ENCODE peak calls at places on chromosome 14, in ten cellular contexts. One of them, this sample, is unnamed. For H3K4me1, the result is how much of the 10 kb centered on the place peaks cover.

GRCh38 chr14:67483599-67484270 is 4.8 kb downstream of the TMEM229B start:
- DNase-seq in psoas muscle: no peak
- DNase-seq in DND-41: no peak
- DNase-seq in aorta: no peak
- DNase-seq in GM23338: no peak
- DNase-seq in SJCRH30: no peak
- DNase-seq in stomach: no peak
- DNase-seq in right atrium auricular region: no peak
- DNase-seq in spleen: no peak
- DNase-seq in uterus: no peak
- DNase-seq in this sample: no peak

GRCh38 chr14:68394719-68395117 is 398.1 kb downstream of the ZFP36L1 start:
- DNase-seq in psoas muscle: no peak
- DNase-seq in DND-41: no peak
- DNase-seq in aorta: peak
- DNase-seq in GM23338: peak
- DNase-seq in SJCRH30: no peak
- DNase-seq in stomach: no peak
- DNase-seq in right atrium auricular region: no peak
- DNase-seq in spleen: peak
- DNase-seq in uterus: no peak
- DNase-seq in this sample: peak

GRCh38 chr14:81315344-81315743 is 84.8 kb downstream of the STON2 start:
- DNase-seq in psoas muscle: no peak
- DNase-seq in DND-41: no peak
- DNase-seq in aorta: no peak
- DNase-seq in GM23338: peak
- DNase-seq in SJCRH30: no peak
- DNase-seq in stomach: no peak
- DNase-seq in right atrium auricular region: no peak
- DNase-seq in spleen: no peak
- DNase-seq in uterus: no peak
- DNase-seq in this sample: no peak

GRCh38 chr14:31510222-31510621 is 22.4 kb upstream of the GPR33 start:
- DNase-seq in psoas muscle: no peak
- DNase-seq in DND-41: no peak
- DNase-seq in aorta: no peak
- DNase-seq in GM23338: peak
- DNase-seq in SJCRH30: no peak
- DNase-seq in stomach: no peak
- DNase-seq in right atrium auricular region: no peak
- DNase-seq in spleen: no peak
- DNase-seq in uterus: no peak
- DNase-seq in this sample: no peak

GRCh38 chr14:44778562-44778961 is 183.2 kb downstream of the KLHL28 start:
- DNase-seq in psoas muscle: no peak
- DNase-seq in DND-41: no peak
- DNase-seq in aorta: no peak
- DNase-seq in GM23338: peak
- DNase-seq in SJCRH30: peak
- DNase-seq in stomach: no peak
- DNase-seq in right atrium auricular region: no peak
- DNase-seq in spleen: no peak
- DNase-seq in uterus: no peak
- DNase-seq in this sample: no peak

GRCh38 chr14:104582649-104583048 is 3.1 kb downstream of the C14orf180 start:
- DNase-seq in psoas muscle: peak
- DNase-seq in DND-41: no peak
- DNase-seq in aorta: no peak
- DNase-seq in GM23338: no peak
- DNase-seq in SJCRH30: no peak
- DNase-seq in stomach: peak
- DNase-seq in right atrium auricular region: peak
- DNase-seq in spleen: no peak
- DNase-seq in uterus: peak
- DNase-seq in this sample: no peak

GRCh38 chr14:90060312-90060964 is 1.4 kb upstream of the KCNK13 start:
- DNase-seq in psoas muscle: no peak
- DNase-seq in DND-41: no peak
- DNase-seq in aorta: peak
- DNase-seq in GM23338: peak
- DNase-seq in SJCRH30: peak
- DNase-seq in stomach: peak
- DNase-seq in right atrium auricular region: no peak
- DNase-seq in spleen: no peak
- DNase-seq in uterus: no peak
- DNase-seq in this sample: peak

GRCh38 chr14:89615421-89615820 is 198.4 kb upstream of the FOXN3 start:
- DNase-seq in psoas muscle: no peak
- DNase-seq in DND-41: no peak
- DNase-seq in aorta: no peak
- DNase-seq in GM23338: peak
- DNase-seq in SJCRH30: no peak
- DNase-seq in stomach: no peak
- DNase-seq in right atrium auricular region: no peak
- DNase-seq in spleen: no peak
- DNase-seq in uterus: no peak
- DNase-seq in this sample: no peak

GRCh38 chr14:88983755-88984154 is 159.3 kb downstream of the TTC8 start:
- DNase-seq in psoas muscle: no peak
- DNase-seq in DND-41: no peak
- DNase-seq in aorta: no peak
- DNase-seq in GM23338: no peak
- DNase-seq in SJCRH30: peak
- DNase-seq in stomach: no peak
- DNase-seq in right atrium auricular region: no peak
- DNase-seq in spleen: no peak
- DNase-seq in uterus: no peak
- DNase-seq in this sample: no peak

GRCh38 chr14:57390806-57391562 is 598 bp downstream of the NAA30 start:
- DNase-seq in psoas muscle: peak
- DNase-seq in DND-41: peak
- DNase-seq in aorta: peak
- DNase-seq in GM23338: peak
- DNase-seq in SJCRH30: peak
- DNase-seq in stomach: peak
- DNase-seq in right atrium auricular region: no peak
- DNase-seq in spleen: peak
- DNase-seq in uterus: no peak
- DNase-seq in this sample: peak

GRCh38 chr14:92650581-92651105 is 97.8 kb downstream of the LGMN start:
- DNase-seq in psoas muscle: no peak
- DNase-seq in DND-41: no peak
- DNase-seq in aorta: no peak
- DNase-seq in GM23338: no peak
- DNase-seq in SJCRH30: no peak
- DNase-seq in stomach: no peak
- DNase-seq in right atrium auricular region: no peak
- DNase-seq in spleen: no peak
- DNase-seq in uterus: no peak
- DNase-seq in this sample: no peak

DNA sequence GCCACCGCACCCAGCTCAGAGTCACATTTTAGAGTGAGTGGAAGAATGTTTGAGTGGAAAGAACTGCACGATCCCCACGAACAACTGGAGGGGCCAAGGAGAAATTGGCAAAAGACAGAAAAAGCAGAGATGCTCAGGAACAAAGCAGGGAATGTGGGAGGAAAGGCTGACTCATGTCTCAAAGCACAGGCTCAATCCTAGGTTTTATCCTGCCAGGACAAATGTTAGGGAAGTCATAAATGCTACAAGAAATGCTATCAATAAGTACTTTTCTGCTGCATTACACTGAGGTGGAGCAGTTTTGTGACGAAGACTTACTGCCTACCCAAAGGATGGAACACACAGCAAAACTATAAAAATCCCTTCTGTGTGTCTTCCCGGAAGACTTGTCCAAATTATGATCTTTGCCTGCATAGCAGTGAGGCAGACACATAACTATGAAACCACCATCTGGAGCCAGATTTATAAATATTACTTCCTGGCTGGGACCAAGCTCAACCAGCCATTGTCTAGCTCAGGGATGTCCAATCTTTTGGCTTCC is 26.7 kb downstream of the NIN start:
- DNase-seq in psoas muscle: no peak
- DNase-seq in DND-41: no peak
- DNase-seq in aorta: peak
- DNase-seq in GM23338: no peak
- DNase-seq in SJCRH30: no peak
- DNase-seq in stomach: no peak
- DNase-seq in right atrium auricular region: no peak
- DNase-seq in spleen: no peak
- DNase-seq in uterus: no peak
- DNase-seq in this sample: no peak
- H3K4me1 ChIP-seq in psoas muscle: under half
- H3K4me1 ChIP-seq in DND-41: under half
- H3K4me1 ChIP-seq in aorta: under half
- H3K4me1 ChIP-seq in GM23338: under half
- H3K4me1 ChIP-seq in SJCRH30: under half
- H3K4me1 ChIP-seq in stomach: under half
- H3K4me1 ChIP-seq in right atrium auricular region: under half
- H3K4me1 ChIP-seq in spleen: under half
- H3K4me1 ChIP-seq in uterus: under half
- H3K4me1 ChIP-seq in this sample: under half

GRCh38 chr14:75280831-75281690 is 2.4 kb downstream of the FOS start:
- DNase-seq in psoas muscle: no peak
- DNase-seq in DND-41: no peak
- DNase-seq in aorta: no peak
- DNase-seq in GM23338: no peak
- DNase-seq in SJCRH30: no peak
- DNase-seq in stomach: no peak
- DNase-seq in right atrium auricular region: peak
- DNase-seq in spleen: peak
- DNase-seq in uterus: no peak
- DNase-seq in this sample: no peak
- H3K4me3 ChIP-seq in psoas muscle: peak
- H3K4me3 ChIP-seq in DND-41: no peak
- H3K4me3 ChIP-seq in aorta: peak
- H3K4me3 ChIP-seq in GM23338: peak
- H3K4me3 ChIP-seq in SJCRH30: no peak
- H3K4me3 ChIP-seq in stomach: peak
- H3K4me3 ChIP-seq in right atrium auricular region: peak
- H3K4me3 ChIP-seq in spleen: peak
- H3K4me3 ChIP-seq in uterus: no peak
- H3K4me3 ChIP-seq in this sample: peak

GRCh38 chr14:91364524-91365270 is 52.9 kb downstream of the CCDC88C start:
- DNase-seq in psoas muscle: no peak
- DNase-seq in DND-41: no peak
- DNase-seq in aorta: no peak
- DNase-seq in GM23338: no peak
- DNase-seq in SJCRH30: no peak
- DNase-seq in stomach: no peak
- DNase-seq in right atrium auricular region: no peak
- DNase-seq in spleen: no peak
- DNase-seq in uterus: no peak
- DNase-seq in this sample: no peak

GRCh38 chr14:91368681-91369416 is 48.8 kb downstream of the CCDC88C start:
- DNase-seq in psoas muscle: no peak
- DNase-seq in DND-41: no peak
- DNase-seq in aorta: peak
- DNase-seq in GM23338: no peak
- DNase-seq in SJCRH30: no peak
- DNase-seq in stomach: no peak
- DNase-seq in right atrium auricular region: no peak
- DNase-seq in spleen: no peak
- DNase-seq in uterus: no peak
- DNase-seq in this sample: no peak

GRCh38 chr14:91365552-91365951 is 52.1 kb downstream of the CCDC88C start:
- DNase-seq in psoas muscle: no peak
- DNase-seq in DND-41: no peak
- DNase-seq in aorta: no peak
- DNase-seq in GM23338: no peak
- DNase-seq in SJCRH30: no peak
- DNase-seq in stomach: no peak
- DNase-seq in right atrium auricular region: no peak
- DNase-seq in spleen: no peak
- DNase-seq in uterus: no peak
- DNase-seq in this sample: no peak

GRCh38 chr14:91367173-91368171 is 50.1 kb downstream of the CCDC88C start:
- DNase-seq in psoas muscle: no peak
- DNase-seq in DND-41: peak
- DNase-seq in aorta: no peak
- DNase-seq in GM23338: no peak
- DNase-seq in SJCRH30: no peak
- DNase-seq in stomach: peak
- DNase-seq in right atrium auricular region: no peak
- DNase-seq in spleen: no peak
- DNase-seq in uterus: no peak
- DNase-seq in this sample: peak

GRCh38 chr14:91366749-91367148 is 50.9 kb downstream of the CCDC88C start:
- DNase-seq in psoas muscle: no peak
- DNase-seq in DND-41: no peak
- DNase-seq in aorta: peak
- DNase-seq in GM23338: no peak
- DNase-seq in SJCRH30: no peak
- DNase-seq in stomach: no peak
- DNase-seq in right atrium auricular region: no peak
- DNase-seq in spleen: no peak
- DNase-seq in uterus: no peak
- DNase-seq in this sample: no peak
- H3K4me1 ChIP-seq in psoas muscle: under half
- H3K4me1 ChIP-seq in DND-41: under half
- H3K4me1 ChIP-seq in aorta: under half
- H3K4me1 ChIP-seq in GM23338: under half
- H3K4me1 ChIP-seq in SJCRH30: under half
- H3K4me1 ChIP-seq in stomach: half or more
- H3K4me1 ChIP-seq in right atrium auricular region: under half
- H3K4me1 ChIP-seq in spleen: half or more
- H3K4me1 ChIP-seq in uterus: under half
- H3K4me1 ChIP-seq in this sample: under half

DNA sequence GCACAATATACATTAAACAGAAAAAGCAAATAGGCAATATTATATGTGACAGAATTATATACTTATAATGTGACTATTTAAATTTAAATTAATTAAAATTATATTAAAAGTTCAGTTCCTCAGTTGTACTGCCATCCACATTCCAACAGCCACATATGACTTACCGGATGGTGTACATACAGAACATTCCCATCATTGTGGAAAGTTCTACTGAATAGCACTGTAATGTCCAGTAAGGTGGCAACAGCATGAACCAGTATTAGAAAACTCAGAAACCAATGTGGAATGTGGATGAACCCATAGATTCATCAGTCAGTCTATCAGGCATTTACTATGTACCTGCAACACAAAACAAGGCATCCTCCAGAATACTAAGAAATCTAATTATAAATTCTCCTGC is 12.4 kb downstream of the ATG14 start:
- DNase-seq in psoas muscle: no peak
- DNase-seq in DND-41: no peak
- DNase-seq in aorta: no peak
- DNase-seq in GM23338: no peak
- DNase-seq in SJCRH30: no peak
- DNase-seq in stomach: no peak
- DNase-seq in right atrium auricular region: no peak
- DNase-seq in spleen: no peak
- DNase-seq in uterus: no peak
- DNase-seq in this sample: no peak
- H3K4me3 ChIP-seq in psoas muscle: no peak
- H3K4me3 ChIP-seq in DND-41: no peak
- H3K4me3 ChIP-seq in aorta: no peak
- H3K4me3 ChIP-seq in GM23338: no peak
- H3K4me3 ChIP-seq in SJCRH30: no peak
- H3K4me3 ChIP-seq in stomach: no peak
- H3K4me3 ChIP-seq in right atrium auricular region: no peak
- H3K4me3 ChIP-seq in spleen: no peak
- H3K4me3 ChIP-seq in uterus: no peak
- H3K4me3 ChIP-seq in this sample: no peak

This sample was measured in left lung.